ENCODE peak calls at places on chromosomes 12 and 14, in ten cellular contexts. One of them, this sample, is unnamed.

GRCh38 chr12:130796985-130797686 is 41.9 kb downstream of the STX2 start:
- DNase-seq in HCT116: no peak
- DNase-seq in neural progenitor cell: no peak
- DNase-seq in heart right ventricle: no peak
- DNase-seq in CD8-positive, alpha-beta T cell: peak; percentile 28
- DNase-seq in endodermal cell: no peak
- DNase-seq in breast epithelium: no peak
- DNase-seq in tibial artery: no peak
- DNase-seq in mammary epithelial cell: no peak
- DNase-seq in cardiac muscle cell: no peak
- DNase-seq in this sample: no peak

GRCh38 chr12:15796493-15797141 is 7.4 kb upstream of the EPS8 start:
- DNase-seq in HCT116: peak; percentile 62
- DNase-seq in neural progenitor cell: no peak
- DNase-seq in heart right ventricle: no peak
- DNase-seq in CD8-positive, alpha-beta T cell: no peak
- DNase-seq in endodermal cell: no peak
- DNase-seq in breast epithelium: no peak
- DNase-seq in tibial artery: no peak
- DNase-seq in mammary epithelial cell: peak; percentile 47
- DNase-seq in cardiac muscle cell: no peak
- DNase-seq in this sample: no peak

GRCh38 chr12:64083285-64084210 is 138.5 kb downstream of the KICS2 start:
- DNase-seq in HCT116: no peak
- DNase-seq in neural progenitor cell: no peak
- DNase-seq in heart right ventricle: peak; percentile 87
- DNase-seq in CD8-positive, alpha-beta T cell: no peak
- DNase-seq in endodermal cell: no peak
- DNase-seq in breast epithelium: peak; percentile 79
- DNase-seq in tibial artery: peak; percentile 89
- DNase-seq in mammary epithelial cell: peak; percentile 50
- DNase-seq in cardiac muscle cell: no peak
- DNase-seq in this sample: peak; percentile 71

GRCh38 chr12:22935501-22935900 is 310.5 kb downstream of the ETNK1 start:
- DNase-seq in HCT116: no peak
- DNase-seq in neural progenitor cell: no peak
- DNase-seq in heart right ventricle: no peak
- DNase-seq in CD8-positive, alpha-beta T cell: no peak
- DNase-seq in endodermal cell: no peak
- DNase-seq in breast epithelium: no peak
- DNase-seq in tibial artery: no peak
- DNase-seq in mammary epithelial cell: peak; percentile 48
- DNase-seq in cardiac muscle cell: no peak
- DNase-seq in this sample: peak; percentile 44

GRCh38 chr12:131133015-131133905 is 179.6 kb downstream of the ADGRD1 start:
- DNase-seq in HCT116: no peak
- DNase-seq in neural progenitor cell: no peak
- DNase-seq in heart right ventricle: no peak
- DNase-seq in CD8-positive, alpha-beta T cell: no peak
- DNase-seq in endodermal cell: no peak
- DNase-seq in breast epithelium: no peak
- DNase-seq in tibial artery: no peak
- DNase-seq in mammary epithelial cell: no peak
- DNase-seq in cardiac muscle cell: no peak
- DNase-seq in this sample: no peak

GRCh38 chr12:120713861-120714482 is 3.7 kb downstream of the UNC119B start:
- DNase-seq in HCT116: peak; percentile 63
- DNase-seq in neural progenitor cell: peak; percentile 92
- DNase-seq in heart right ventricle: peak; percentile 89
- DNase-seq in CD8-positive, alpha-beta T cell: peak; percentile 80
- DNase-seq in endodermal cell: peak; percentile 93
- DNase-seq in breast epithelium: no peak
- DNase-seq in tibial artery: no peak
- DNase-seq in mammary epithelial cell: peak; percentile 62
- DNase-seq in cardiac muscle cell: peak; percentile 91
- DNase-seq in this sample: peak; percentile 85

GRCh38 chr14:31057701-31058364 is 31.7 kb upstream of the STRN3 start:
- DNase-seq in HCT116: no peak
- DNase-seq in neural progenitor cell: no peak
- DNase-seq in heart right ventricle: no peak
- DNase-seq in CD8-positive, alpha-beta T cell: no peak
- DNase-seq in endodermal cell: no peak
- DNase-seq in breast epithelium: no peak
- DNase-seq in tibial artery: no peak
- DNase-seq in mammary epithelial cell: no peak
- DNase-seq in cardiac muscle cell: no peak
- DNase-seq in this sample: no peak

GRCh38 chr14:77276295-77276935 is 5.4 kb upstream of the NGB start:
- DNase-seq in HCT116: no peak
- DNase-seq in neural progenitor cell: no peak
- DNase-seq in heart right ventricle: no peak
- DNase-seq in CD8-positive, alpha-beta T cell: no peak
- DNase-seq in endodermal cell: no peak
- DNase-seq in breast epithelium: no peak
- DNase-seq in tibial artery: no peak
- DNase-seq in mammary epithelial cell: no peak
- DNase-seq in cardiac muscle cell: no peak
- DNase-seq in this sample: no peak

GRCh38 chr12:46224401-46224800 is 44.4 kb downstream of the SLC38A1 start:
- DNase-seq in HCT116: no peak
- DNase-seq in neural progenitor cell: no peak
- DNase-seq in heart right ventricle: peak; percentile 24
- DNase-seq in CD8-positive, alpha-beta T cell: no peak
- DNase-seq in endodermal cell: no peak
- DNase-seq in breast epithelium: no peak
- DNase-seq in tibial artery: peak; percentile 88
- DNase-seq in mammary epithelial cell: no peak
- DNase-seq in cardiac muscle cell: no peak
- DNase-seq in this sample: no peak

GRCh38 chr12:25495336-25496097 is 57.6 kb downstream of the LMNTD1 start:
- DNase-seq in HCT116: no peak
- DNase-seq in neural progenitor cell: no peak
- DNase-seq in heart right ventricle: no peak
- DNase-seq in CD8-positive, alpha-beta T cell: no peak
- DNase-seq in endodermal cell: peak; percentile 58
- DNase-seq in breast epithelium: no peak
- DNase-seq in tibial artery: no peak
- DNase-seq in mammary epithelial cell: peak; percentile 85
- DNase-seq in cardiac muscle cell: no peak
- DNase-seq in this sample: no peak

GRCh38 chr12:54565658-54566552 is 16.5 kb downstream of the PDE1B start:
- DNase-seq in HCT116: no peak
- DNase-seq in neural progenitor cell: peak; percentile 54
- DNase-seq in heart right ventricle: no peak
- DNase-seq in CD8-positive, alpha-beta T cell: no peak
- DNase-seq in endodermal cell: peak; percentile 91
- DNase-seq in breast epithelium: no peak
- DNase-seq in tibial artery: no peak
- DNase-seq in mammary epithelial cell: no peak
- DNase-seq in cardiac muscle cell: no peak
- DNase-seq in this sample: no peak

GRCh38 chr12:58363971-58364370 is 422.6 kb downstream of the ATP23 start:
- DNase-seq in HCT116: no peak
- DNase-seq in neural progenitor cell: no peak
- DNase-seq in heart right ventricle: no peak
- DNase-seq in CD8-positive, alpha-beta T cell: no peak
- DNase-seq in endodermal cell: no peak
- DNase-seq in breast epithelium: no peak
- DNase-seq in tibial artery: no peak
- DNase-seq in mammary epithelial cell: no peak
- DNase-seq in cardiac muscle cell: no peak
- DNase-seq in this sample: no peak

GRCh38 chr12:47812797-47813490 is 6.8 kb downstream of the HDAC7 start:
- DNase-seq in HCT116: no peak
- DNase-seq in neural progenitor cell: peak; percentile 89
- DNase-seq in heart right ventricle: peak; percentile 92
- DNase-seq in CD8-positive, alpha-beta T cell: peak; percentile 90
- DNase-seq in endodermal cell: peak; percentile 98
- DNase-seq in breast epithelium: peak; percentile 88
- DNase-seq in tibial artery: peak; percentile 98
- DNase-seq in mammary epithelial cell: peak; percentile 79
- DNase-seq in cardiac muscle cell: peak; percentile 94
- DNase-seq in this sample: peak; percentile 70
- H3K4me3 ChIP-seq in HCT116: peak overlapping the region; percentile 59
- H3K4me3 ChIP-seq in neural progenitor cell: peak overlapping the region; percentile 35
- H3K4me3 ChIP-seq in heart right ventricle: peak overlapping the region; percentile 47
- H3K4me3 ChIP-seq in CD8-positive, alpha-beta T cell: peak overlapping the region; percentile 59
- H3K4me3 ChIP-seq in endodermal cell: peak overlapping the region; percentile 68
- H3K4me3 ChIP-seq in breast epithelium: peak overlapping the region; percentile 70
- H3K4me3 ChIP-seq in tibial artery: peak overlapping the region; percentile 56
- H3K4me3 ChIP-seq in mammary epithelial cell: peak overlapping the region; percentile 28
- H3K4me3 ChIP-seq in cardiac muscle cell: peak overlapping the region; percentile 15
- H3K4me3 ChIP-seq in this sample: peak overlapping the region; percentile 51

DNA sequence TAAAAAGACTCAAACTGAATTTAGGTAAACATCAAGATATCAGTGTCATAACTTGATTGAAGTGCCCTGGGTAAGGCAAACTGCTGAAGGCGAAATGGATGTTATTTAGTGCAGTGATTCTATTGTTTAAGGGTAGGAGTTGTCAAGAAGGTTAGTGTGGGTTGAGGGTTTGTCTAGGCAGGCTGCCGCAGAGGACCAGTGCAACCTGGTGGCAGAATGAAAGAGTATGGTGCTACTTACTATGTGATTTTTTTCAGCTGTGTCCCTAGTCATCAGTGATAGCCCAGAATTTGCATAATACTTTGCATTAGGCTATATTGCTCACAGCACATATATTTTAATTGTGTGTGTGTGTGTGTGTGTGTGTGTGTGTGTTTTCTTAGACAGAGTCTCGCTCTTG is 1127.0 kb downstream of the GALC start:
- DNase-seq in HCT116: no peak
- DNase-seq in neural progenitor cell: no peak
- DNase-seq in heart right ventricle: no peak
- DNase-seq in CD8-positive, alpha-beta T cell: no peak
- DNase-seq in endodermal cell: peak; percentile 51
- DNase-seq in breast epithelium: no peak
- DNase-seq in tibial artery: no peak
- DNase-seq in mammary epithelial cell: no peak
- DNase-seq in cardiac muscle cell: no peak
- DNase-seq in this sample: no peak
- TF ChIP-seq CTCF in HCT116: no peak
- TF ChIP-seq CTCF in neural progenitor cell: no peak
- TF ChIP-seq CTCF in heart right ventricle: no peak
- TF ChIP-seq CTCF in CD8-positive, alpha-beta T cell: no peak
- TF ChIP-seq CTCF in endodermal cell: peak; percentile 59
- TF ChIP-seq CTCF in breast epithelium: no peak
- TF ChIP-seq CTCF in tibial artery: no peak
- TF ChIP-seq CTCF in mammary epithelial cell: peak; percentile 21
- TF ChIP-seq CTCF in cardiac muscle cell: peak; percentile 9
- TF ChIP-seq CTCF in this sample: no peak

GRCh38 chr12:26748741-26749431 is 84.1 kb downstream of the ITPR2 start:
- DNase-seq in HCT116: no peak
- DNase-seq in neural progenitor cell: no peak
- DNase-seq in heart right ventricle: no peak
- DNase-seq in CD8-positive, alpha-beta T cell: no peak
- DNase-seq in endodermal cell: no peak
- DNase-seq in breast epithelium: no peak
- DNase-seq in tibial artery: no peak
- DNase-seq in mammary epithelial cell: peak; percentile 65
- DNase-seq in cardiac muscle cell: no peak
- DNase-seq in this sample: no peak
- H3K4me1 ChIP-seq in HCT116: peaks cover 4% of the 10 kb centered on the region
- H3K4me1 ChIP-seq in neural progenitor cell: peaks cover 9% of the 10 kb centered on the region
- H3K4me1 ChIP-seq in heart right ventricle: no peaks in the 10 kb centered on the region
- H3K4me1 ChIP-seq in CD8-positive, alpha-beta T cell: peaks cover 12% of the 10 kb centered on the region
- H3K4me1 ChIP-seq in endodermal cell: no peaks in the 10 kb centered on the region
- H3K4me1 ChIP-seq in breast epithelium: no peaks in the 10 kb centered on the region
- H3K4me1 ChIP-seq in tibial artery: no peaks in the 10 kb centered on the region
- H3K4me1 ChIP-seq in mammary epithelial cell: peaks cover 44% of the 10 kb centered on the region
- H3K4me1 ChIP-seq in cardiac muscle cell: peaks cover 9% of the 10 kb centered on the region
- H3K4me1 ChIP-seq in this sample: peaks cover 11% of the 10 kb centered on the region

GRCh38 chr12:43482311-43483085 is 69.5 kb downstream of the ADAMTS20 start:
- DNase-seq in HCT116: no peak
- DNase-seq in neural progenitor cell: no peak
- DNase-seq in heart right ventricle: no peak
- DNase-seq in CD8-positive, alpha-beta T cell: no peak
- DNase-seq in endodermal cell: peak; percentile 49
- DNase-seq in breast epithelium: no peak
- DNase-seq in tibial artery: no peak
- DNase-seq in mammary epithelial cell: no peak
- DNase-seq in cardiac muscle cell: no peak
- DNase-seq in this sample: no peak

DNA sequence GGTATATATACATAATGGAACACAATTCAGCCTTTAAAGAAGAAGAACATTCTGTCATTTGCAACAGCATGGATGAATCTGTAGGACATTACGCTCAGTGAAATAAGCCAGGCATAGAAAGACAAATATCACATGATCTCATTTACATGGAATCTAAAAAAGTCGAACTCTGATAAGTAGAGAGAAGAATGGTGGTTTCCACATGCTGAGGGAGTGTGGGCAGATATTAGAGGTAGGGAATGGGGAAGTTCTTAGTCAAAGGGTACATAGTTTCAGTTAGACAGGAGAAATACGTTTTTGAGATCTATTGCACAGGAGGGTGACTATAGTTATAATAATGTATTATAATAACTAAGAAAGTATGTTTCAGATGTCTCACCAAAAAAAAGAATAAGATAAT is 71.4 kb downstream of the ADAMTS20 start:
- DNase-seq in HCT116: no peak
- DNase-seq in neural progenitor cell: no peak
- DNase-seq in heart right ventricle: no peak
- DNase-seq in CD8-positive, alpha-beta T cell: no peak
- DNase-seq in endodermal cell: no peak
- DNase-seq in breast epithelium: no peak
- DNase-seq in tibial artery: no peak
- DNase-seq in mammary epithelial cell: no peak
- DNase-seq in cardiac muscle cell: no peak
- DNase-seq in this sample: no peak
- H3K4me3 ChIP-seq in HCT116: no peak overlapping the region
- H3K4me3 ChIP-seq in neural progenitor cell: no peak overlapping the region
- H3K4me3 ChIP-seq in heart right ventricle: no peak overlapping the region
- H3K4me3 ChIP-seq in CD8-positive, alpha-beta T cell: no peak overlapping the region
- H3K4me3 ChIP-seq in endodermal cell: no peak overlapping the region
- H3K4me3 ChIP-seq in breast epithelium: no peak overlapping the region
- H3K4me3 ChIP-seq in tibial artery: no peak overlapping the region
- H3K4me3 ChIP-seq in mammary epithelial cell: no peak overlapping the region
- H3K4me3 ChIP-seq in cardiac muscle cell: no peak overlapping the region
- H3K4me3 ChIP-seq in this sample: no peak overlapping the region

This sample was measured in BE2C.